ENCODE peak calls at places on chromosomes 11 and 22, in five cellular contexts. C is H1, M is K562, W is HepG2, K is GM12878. F is an unnamed sample.

GRCh38 chr11:130115218-130115617 is 44.4 kb upstream of the ST14 start:
- DNase-seq in C (no peak), M (no peak), W (no peak), K (no peak), F (no peak)

GRCh38 chr11:29173660-29174062 is 843.2 kb downstream of the KCNA4 start:
- DNase-seq in C (no peak), M (no peak), W (peak), K (no peak), F (peak)

GRCh38 chr11:78385205-78385604 is 32.4 kb downstream of the GAB2 start:
- DNase-seq in C (no peak), M (no peak), W (no peak), K (no peak), F (no peak)

GRCh38 chr11:83241291-83241946 is 44.7 kb downstream of the CCDC90B start:
- DNase-seq in C (peak), M (peak), W (peak), K (no peak), F (peak)

GRCh38 chr22:47190276-47190956 is 428.0 kb downstream of the TBC1D22A start:
- DNase-seq in C (no peak), M (no peak), W (no peak), K (no peak), F (no peak)

GRCh38 chr11:76752321-76753175 is 30.6 kb upstream of the TSKU start:
- DNase-seq in C (no peak), M (peak), W (no peak), K (no peak), F (no peak)

GRCh38 chr11:7278314-7278917 is 26.7 kb downstream of the SYT9 start:
- DNase-seq in C (no peak), M (peak), W (peak), K (no peak), F (peak)

GRCh38 chr11:12824281-12825041 is 150.2 kb downstream of the TEAD1 start:
- DNase-seq in C (no peak), M (no peak), W (peak), K (no peak), F (no peak)

GRCh38 chr11:1345752-1346513 is 36.5 kb upstream of the TOLLIP start:
- DNase-seq in C (no peak), M (no peak), W (no peak), K (no peak), F (no peak)

GRCh38 chr11:123330948-123331347 is 99.1 kb upstream of the GRAMD1B start:
- DNase-seq in C (no peak), M (no peak), W (no peak), K (no peak), F (no peak)

GRCh38 chr11:96013459-96014213 is 89.7 kb upstream of the MTMR2 start:
- DNase-seq in C (no peak), M (no peak), W (no peak), K (no peak), F (no peak)

GRCh38 chr11:34232810-34233209 is 125.0 kb downstream of the ABTB2 start:
- DNase-seq in C (no peak), M (no peak), W (no peak), K (no peak), F (no peak)

GRCh38 chr11:6312106-6312505 is 8.2 kb downstream of the CAVIN3 start:
- DNase-seq in C (no peak), M (no peak), W (no peak), K (no peak), F (no peak)

GRCh38 chr11:59849129-59849528 is 3.8 kb upstream of the CBLIF start:
- DNase-seq in C (no peak), M (no peak), W (no peak), K (no peak), F (peak)

GRCh38 chr11:71386232-71386631 is 62.0 kb downstream of the DHCR7 start:
- DNase-seq in C (no peak), M (no peak), W (no peak), K (no peak), F (no peak)

GRCh38 chr11:369336-370018 is at the start of gene B4GALNT4:
- DNase-seq in C (no peak), M (peak), W (no peak), K (no peak), F (peak)

GRCh38 chr11:78350646-78351165 is 66.9 kb downstream of the GAB2 start:
- DNase-seq in C (no peak), M (no peak), W (no peak), K (peak), F (no peak)

GRCh38 chr11:104813532-104813931 is 84.7 kb downstream of the CASP12 start:
- DNase-seq in C (no peak), M (no peak), W (no peak), K (no peak), F (no peak)

GRCh38 chr11:47418454-47419259 is 7.6 kb downstream of the PSMC3 start:
- DNase-seq in C (no peak), M (no peak), W (no peak), K (no peak), F (no peak)

GRCh38 chr22:26542831-26543230 is 30.6 kb upstream of the TFIP11 start:
- DNase-seq in C (no peak), M (no peak), W (no peak), K (no peak), F (no peak)

GRCh38 chr11:57320067-57320718 is 4.6 kb downstream of the TNKS1BP1 start:
- DNase-seq in C (no peak), M (no peak), W (no peak), K (no peak), F (no peak)

GRCh38 chr11:57322881-57323467 is 1.8 kb downstream of the TNKS1BP1 start:
- DNase-seq in C (no peak), M (no peak), W (no peak), K (no peak), F (no peak)

GRCh38 chr11:57321388-57321995 is 3.3 kb downstream of the TNKS1BP1 start:
- DNase-seq in C (no peak), M (peak), W (no peak), K (no peak), F (peak)

GRCh38 chr11:57321996-57322880 is 2.5 kb downstream of the TNKS1BP1 start:
- DNase-seq in C (peak), M (peak), W (peak), K (no peak), F (peak)

DNA sequence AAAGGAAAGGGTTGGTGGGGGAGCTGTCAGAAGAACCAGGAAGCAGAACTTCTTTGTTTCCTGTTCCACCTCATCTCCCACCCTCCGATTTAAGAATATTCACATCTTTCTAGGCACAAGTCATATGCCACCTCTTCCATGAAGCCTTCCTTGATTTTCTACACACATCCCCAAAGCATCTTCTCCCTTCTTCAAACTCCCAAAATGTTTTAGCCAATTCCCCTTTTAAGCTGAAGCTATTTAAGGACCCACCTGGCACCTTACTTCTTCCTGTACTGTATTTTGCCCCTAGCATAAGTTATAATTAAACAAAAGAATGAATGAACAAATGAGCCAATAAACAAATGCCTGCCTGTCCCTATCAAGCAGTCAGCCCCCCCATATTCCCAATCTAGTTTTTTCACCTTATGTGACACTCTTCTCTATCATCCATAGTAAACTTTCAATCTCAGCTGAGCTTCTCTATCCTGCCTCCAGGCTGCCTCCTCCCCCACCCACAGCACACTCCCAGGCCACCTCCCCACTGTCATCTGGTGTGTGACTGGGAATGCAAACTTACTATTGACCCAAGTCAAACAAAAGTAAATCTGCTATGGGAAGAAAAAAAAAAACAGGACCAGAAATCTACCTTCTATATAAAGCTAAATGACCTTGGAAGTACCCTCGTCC is 3.9 kb downstream of the TNKS1BP1 start:
- DNase-seq in C (no peak), M (no peak), W (peak), K (no peak), F (no peak)
- TF ChIP-seq USF2 in C (no peak), M (no peak), W (no peak), K (no peak), F (no peak)

GRCh38 chr11:126722006-126722736 is 278.4 kb downstream of the KIRREL3 start:
- DNase-seq in C (no peak), M (no peak), W (no peak), K (no peak), F (no peak)

GRCh38 chr11:126716456-126717083 is 284.0 kb downstream of the KIRREL3 start:
- DNase-seq in C (peak), M (peak), W (peak), K (no peak), F (peak)

GRCh38 chr11:126719740-126720139 is 280.8 kb downstream of the KIRREL3 start:
- DNase-seq in C (no peak), M (no peak), W (no peak), K (no peak), F (no peak)

GRCh38 chr11:126720539-126721235 is 279.9 kb downstream of the KIRREL3 start:
- DNase-seq in C (no peak), M (no peak), W (no peak), K (no peak), F (no peak)

GRCh38 chr11:126718319-126718718 is 282.3 kb downstream of the KIRREL3 start:
- DNase-seq in C (no peak), M (no peak), W (no peak), K (no peak), F (peak)
- H3K4me3 ChIP-seq in C (no peak), M (no peak), W (no peak), K (no peak), F (no peak)

GRCh38 chr22:44116755-44117684 is 63.7 kb upstream of the PARVG start:
- DNase-seq in C (no peak), M (no peak), W (no peak), K (no peak), F (no peak)

GRCh38 chr22:44116331-44116730 is 64.4 kb upstream of the PARVG start:
- DNase-seq in C (no peak), M (no peak), W (no peak), K (no peak), F (no peak)

GRCh38 chr22:44118645-44119315 is 61.9 kb upstream of the PARVG start:
- DNase-seq in C (no peak), M (no peak), W (no peak), K (no peak), F (no peak)

GRCh38 chr22:44120314-44120704 is 60.4 kb upstream of the PARVG start:
- DNase-seq in C (no peak), M (no peak), W (no peak), K (no peak), F (no peak)

GRCh38 chr22:44119669-44120313 is 60.9 kb upstream of the PARVG start:
- DNase-seq in C (no peak), M (no peak), W (no peak), K (no peak), F (no peak)
- TF ChIP-seq HDAC2 in C (no peak), M (no peak), W (no peak), K (no peak), F (no peak)

GRCh38 chr22:40818192-40818746 is 877 bp downstream of the SLC25A17 start:
- DNase-seq in C (no peak), M (no peak), W (no peak), K (no peak), F (no peak)
- TF ChIP-seq USF2 in C (no peak), M (no peak), W (no peak), K (no peak), F (no peak)